ENCODE peak calls at places on chromosomes 5 and 9, in four cellular contexts. U, Y, B and O are unnamed samples. For H3K27me3, the result is how much of the 10 kb centered on the place peaks cover.

GRCh38 chr5:18314192-18314778 is 680.0 kb downstream of the TAF11L14 start:
- DNase-seq in U (no peak), Y (no peak), B (no peak), O (no peak)

GRCh38 chr5:154779105-154779504 is 23.9 kb downstream of the LARP1 start:
- DNase-seq in U (no peak), Y (no peak), B (peak), O (no peak)

GRCh38 chr9:112711050-112711689 is 6.7 kb downstream of the INIP start:
- DNase-seq in U (no peak), Y (no peak), B (no peak), O (peak)

GRCh38 chr5:137501846-137502406 is 2.8 kb upstream of the SPOCK1 start:
- DNase-seq in U (no peak), Y (no peak), B (no peak), O (no peak)

GRCh38 chr9:68637020-68637419 is 68.0 kb upstream of the PIP5K1B start:
- DNase-seq in U (no peak), Y (no peak), B (no peak), O (no peak)

GRCh38 chr5:168269950-168270349 is 21.5 kb upstream of the WWC1 start:
- DNase-seq in U (no peak), Y (no peak), B (peak), O (peak)

GRCh38 chr5:150181035-150181434 is 8.8 kb upstream of the SLC6A7 start:
- DNase-seq in U (no peak), Y (no peak), B (no peak), O (no peak)

GRCh38 chr9:124760719-124761118 is 10.4 kb downstream of the NR6A1 start:
- DNase-seq in U (no peak), Y (no peak), B (no peak), O (peak)

GRCh38 chr5:148827723-148828122 is 1.3 kb downstream of the ADRB2 start:
- DNase-seq in U (no peak), Y (no peak), B (no peak), O (no peak)

GRCh38 chr9:85290019-85290418 is 451.7 kb downstream of the AGTPBP1 start:
- DNase-seq in U (no peak), Y (no peak), B (no peak), O (no peak)

GRCh38 chr5:93807860-93808259 is 66.5 kb upstream of the POU5F2 start:
- DNase-seq in U (no peak), Y (no peak), B (no peak), O (no peak)

GRCh38 chr5:107553063-107553676 is 117.6 kb downstream of the EFNA5 start:
- DNase-seq in U (no peak), Y (no peak), B (no peak), O (no peak)

GRCh38 chr5:82635561-82636288 is 357.6 kb upstream of the RPS23 start:
- DNase-seq in U (no peak), Y (no peak), B (no peak), O (no peak)

GRCh38 chr9:131418143-131419028 is 24.5 kb downstream of the PRRC2B start:
- DNase-seq in U (no peak), Y (peak), B (no peak), O (peak)

GRCh38 chr5:173512637-173513435 is 103.6 kb downstream of the BOD1 start:
- DNase-seq in U (no peak), Y (no peak), B (no peak), O (no peak)

GRCh38 chr5:106759581-106759980 is 911.2 kb downstream of the EFNA5 start:
- DNase-seq in U (no peak), Y (no peak), B (no peak), O (no peak)

GRCh38 chr9:119432428-119432827 is 63.2 kb upstream of the BRINP1 start:
- DNase-seq in U (no peak), Y (no peak), B (no peak), O (no peak)

GRCh38 chr5:176820937-176821336 is 10.6 kb downstream of the UNC5A start:
- DNase-seq in U (no peak), Y (no peak), B (no peak), O (no peak)

GRCh38 chr5:143659614-143660238 is 152.2 kb upstream of the HMHB1 start:
- DNase-seq in U (no peak), Y (no peak), B (no peak), O (no peak)

GRCh38 chr5:177085985-177086917 is at the start of gene FGFR4:
- DNase-seq in U (peak), Y (peak), B (peak), O (peak)

GRCh38 chr5:176986280-176986679 is 20.3 kb downstream of the UIMC1 start:
- DNase-seq in U (no peak), Y (no peak), B (no peak), O (no peak)

GRCh38 chr9:77841739-77842386 is 189.7 kb downstream of the GNAQ start:
- DNase-seq in U (no peak), Y (no peak), B (no peak), O (no peak)

GRCh38 chr9:91734371-91734981 is 215.6 kb downstream of the ROR2 start:
- DNase-seq in U (peak), Y (peak), B (peak), O (peak)

GRCh38 chr9:95055337-95055850 is 262.1 kb downstream of the FANCC start:
- DNase-seq in U (no peak), Y (no peak), B (no peak), O (no peak)

GRCh38 chr5:10762178-10762775 is 1.2 kb upstream of the DAP start:
- DNase-seq in U (peak), Y (peak), B (no peak), O (no peak)

GRCh38 chr9:131817627-131818026 is 77.8 kb upstream of the RAPGEF1 start:
- DNase-seq in U (no peak), Y (no peak), B (no peak), O (no peak)

GRCh38 chr5:160432188-160432587 is 10.5 kb downstream of the PTTG1 start:
- DNase-seq in U (no peak), Y (no peak), B (no peak), O (no peak)

GRCh38 chr5:63820557-63820956 is 141.7 kb downstream of the HTR1A start:
- DNase-seq in U (no peak), Y (no peak), B (no peak), O (no peak)

GRCh38 chr5:142215915-142216681 is 107.5 kb downstream of the NDFIP1 start:
- DNase-seq in U (peak), Y (no peak), B (no peak), O (no peak)

GRCh38 chr9:120872775-120873502 is 4.0 kb downstream of the PHF19 start:
- DNase-seq in U (no peak), Y (no peak), B (no peak), O (no peak)

GRCh38 chr9:131642496-131643083 is 97.3 kb downstream of the PRRT1B start:
- DNase-seq in U (no peak), Y (no peak), B (no peak), O (no peak)

GRCh38 chr9:129458155-129458661 is 162.7 kb downstream of the C9orf50 start:
- DNase-seq in U (peak), Y (peak), B (no peak), O (no peak)

GRCh38 chr5:131627466-131627865 is 7.6 kb downstream of the RAPGEF6 start:
- DNase-seq in U (no peak), Y (no peak), B (no peak), O (no peak)

GRCh38 chr9:135802876-135803419 is 101.0 kb downstream of the KCNT1 start:
- DNase-seq in U (no peak), Y (no peak), B (peak), O (peak)

GRCh38 chr5:34571380-34572041 is 84.6 kb upstream of the RAI14 start:
- DNase-seq in U (no peak), Y (no peak), B (no peak), O (no peak)

GRCh38 chr9:136011703-136012496 is 50.7 kb upstream of the UBAC1 start:
- DNase-seq in U (peak), Y (peak), B (no peak), O (peak)

DNA sequence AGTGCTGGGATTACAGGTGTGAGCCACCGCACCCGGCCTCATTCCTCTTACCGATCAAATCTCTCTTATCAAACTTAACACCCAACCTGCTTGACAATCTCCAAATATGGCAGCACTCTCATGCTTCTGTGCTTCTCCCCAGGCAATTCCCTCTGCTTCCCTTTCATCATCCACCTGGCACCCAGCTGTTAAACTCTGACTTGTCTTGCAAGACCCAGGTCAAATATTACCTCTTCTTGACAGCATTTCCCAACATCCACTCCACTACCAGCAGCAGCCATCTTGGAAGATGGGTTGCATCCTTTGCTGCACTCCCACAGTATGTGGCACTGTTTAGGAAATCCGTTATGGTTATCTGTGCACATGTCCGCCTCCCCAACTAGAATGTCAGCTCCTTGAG is 113.6 kb downstream of the ACTL7B start:
- DNase-seq in U (no peak), Y (no peak), B (no peak), O (no peak)
- H3K4me3 ChIP-seq in U (no peak), Y (no peak), B (no peak), O (no peak)

DNA sequence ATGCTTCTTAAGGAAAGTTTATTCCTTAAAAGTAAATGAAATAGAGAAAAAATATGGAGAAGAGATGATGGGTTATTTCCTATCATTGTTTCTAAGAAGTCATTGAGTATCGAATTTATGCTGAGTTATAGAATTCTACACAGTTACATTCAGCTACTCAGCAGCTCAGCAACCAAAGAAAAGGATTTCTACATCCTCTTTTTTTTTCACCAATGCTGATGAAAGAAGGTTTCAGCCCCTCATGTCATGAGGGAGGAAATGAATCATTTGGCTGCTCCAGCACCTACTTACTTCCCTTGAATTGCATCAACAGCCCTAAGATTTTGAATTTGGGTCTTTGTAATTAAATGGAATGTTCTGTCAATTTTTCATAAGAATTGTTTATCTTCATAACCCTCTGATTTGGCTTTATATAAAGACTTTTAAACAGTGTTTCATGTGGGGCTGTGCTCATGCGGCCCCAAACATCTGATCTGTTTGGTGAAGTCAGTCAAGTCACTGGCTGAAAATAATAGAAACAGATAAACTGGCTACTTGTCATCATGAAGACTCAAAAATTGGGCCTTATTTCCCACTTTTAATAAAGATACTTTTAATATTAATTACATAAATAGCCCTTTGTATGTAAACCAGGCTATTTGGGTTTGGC is 18.5 kb upstream of the SNX2 start:
- DNase-seq in U (no peak), Y (no peak), B (no peak), O (no peak)
- H3K27me3 ChIP-seq in U (under half), Y (under half), B (under half), O (under half)

GRCh38 chr9:134328841-134329575 is 2.8 kb downstream of the RXRA start:
- DNase-seq in U (peak), Y (peak), B (no peak), O (peak)
- H3K4me3 ChIP-seq in U (peak), Y (peak), B (peak), O (no peak)

DNA sequence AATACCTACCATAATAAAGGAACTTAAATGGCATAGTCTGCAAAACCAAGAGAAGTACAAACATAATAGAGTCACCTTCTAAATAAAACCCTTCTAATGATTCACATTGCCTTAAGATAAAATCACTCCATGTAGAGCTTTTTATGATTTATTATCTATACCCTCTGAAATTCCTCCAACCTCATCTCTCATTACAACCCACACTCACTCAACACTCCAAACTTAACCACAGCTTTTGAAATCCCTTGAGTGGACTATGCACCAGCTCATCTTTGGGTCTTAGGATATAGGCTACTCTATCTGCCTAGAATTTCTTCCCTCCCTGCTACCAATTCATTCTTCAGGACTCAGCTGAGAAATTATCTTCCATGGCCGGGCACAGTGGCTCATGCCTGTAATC is 122.5 kb downstream of the CETN3 start:
- DNase-seq in U (no peak), Y (no peak), B (no peak), O (no peak)
- H3K27me3 ChIP-seq in U (under half), Y (under half), B (under half), O (under half)

GRCh38 chr5:17219431-17219830 is 2.0 kb downstream of the BASP1 start:
- DNase-seq in U (no peak), Y (no peak), B (no peak), O (no peak)

GRCh38 chr5:17216974-17217325 is 481 bp upstream of the BASP1 start:
- DNase-seq in U (no peak), Y (peak), B (peak), O (no peak)

GRCh38 chr5:17217421-17218352 is at the start of gene BASP1:
- DNase-seq in U (peak), Y (peak), B (peak), O (peak)

GRCh38 chr5:17219006-17219422 is 1.6 kb downstream of the BASP1 start:
- DNase-seq in U (no peak), Y (peak), B (no peak), O (peak)

DNA sequence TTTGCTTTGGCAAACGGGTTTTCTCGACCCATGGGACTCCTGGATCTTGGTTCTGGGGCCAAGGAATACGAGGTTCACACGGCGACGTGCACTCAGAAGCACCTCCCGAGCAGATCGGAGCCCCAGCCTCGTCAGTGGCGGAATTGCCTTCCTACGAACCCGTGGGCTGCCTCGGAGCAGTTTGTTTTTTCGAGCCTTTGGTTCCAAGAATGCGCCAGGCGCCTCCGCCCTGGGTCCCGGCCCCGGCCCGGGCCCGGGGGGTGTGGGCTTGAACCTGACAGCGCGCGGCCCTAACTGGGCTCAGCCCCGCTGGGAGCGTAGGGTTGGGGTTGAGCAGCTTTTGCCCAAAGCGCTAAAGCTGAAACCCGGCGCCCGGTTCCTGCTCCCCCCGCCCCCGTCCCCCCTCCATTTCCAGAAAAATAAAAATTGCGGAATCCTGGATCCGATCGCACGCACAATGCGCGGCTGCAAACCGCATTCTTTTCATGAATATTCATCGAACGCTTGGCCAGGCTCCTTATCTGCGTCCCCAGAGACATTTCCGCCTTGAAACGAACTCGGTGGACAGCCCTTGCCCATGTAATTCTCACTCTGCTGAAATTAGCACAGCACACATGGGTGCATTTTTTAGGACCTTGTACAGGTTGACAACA is 1.0 kb downstream of the BASP1 start:
- DNase-seq in U (no peak), Y (peak), B (no peak), O (peak)
- H3K4me3 ChIP-seq in U (peak), Y (peak), B (peak), O (peak)

DNA sequence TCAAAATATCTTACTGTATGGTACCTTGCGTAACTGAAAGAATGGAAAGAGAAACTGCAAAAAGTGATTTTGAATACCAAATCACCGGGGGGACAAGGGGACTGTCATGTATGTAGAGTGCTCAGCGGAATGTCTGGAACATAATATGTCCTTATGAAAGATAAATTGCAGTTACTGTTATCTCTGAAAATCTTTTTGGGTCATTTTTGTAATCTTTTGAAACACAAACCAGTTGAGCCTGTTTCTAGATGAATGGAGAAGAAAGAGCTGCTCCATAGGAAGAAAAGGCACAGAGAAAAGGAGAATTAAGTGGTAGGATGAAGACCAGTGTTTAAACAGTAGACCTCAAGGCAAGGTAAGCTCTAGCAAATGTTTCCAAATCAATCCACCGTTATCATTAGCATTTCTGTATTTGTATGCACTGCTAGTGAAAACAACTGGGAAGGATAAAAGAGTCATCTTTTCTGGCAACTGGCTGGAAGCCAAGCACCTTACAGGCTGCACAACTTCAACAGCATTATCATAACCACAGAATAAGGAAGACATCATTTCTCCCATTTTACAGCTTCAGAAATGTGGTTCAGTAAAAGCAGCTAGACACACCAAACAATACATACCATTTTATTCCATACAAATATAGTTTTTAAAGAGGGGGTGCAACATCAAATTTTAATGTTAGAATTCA is 158.5 kb downstream of the TRPM3 start:
- DNase-seq in U (no peak), Y (no peak), B (no peak), O (no peak)
- H3K27me3 ChIP-seq in U (under half), Y (under half), B (under half), O (under half)

GRCh38 chr5:132896685-132897084 is 23.2 kb downstream of the LEAP2 start:
- DNase-seq in U (no peak), Y (no peak), B (no peak), O (no peak)
- H3K4me3 ChIP-seq in U (no peak), Y (no peak), B (no peak), O (no peak)

GRCh38 chr5:92391-93220 is 638 bp downstream of the PLEKHG4B start:
- DNase-seq in U (no peak), Y (no peak), B (no peak), O (peak)
- H3K27me3 ChIP-seq in U (under half), Y (under half), B (half or more), O (under half)

GRCh38 chr5:140228364-140228837 is 53.4 kb downstream of the CYSTM1 start:
- DNase-seq in U (no peak), Y (no peak), B (no peak), O (no peak)
- H3K4me3 ChIP-seq in U (no peak), Y (no peak), B (no peak), O (no peak)